ENCODE peak calls at places on chromosomes 2 and 18, in five cellular contexts. G is naive thymus-derived CD4-positive, alpha-beta T cell; J is NCI-H2171 treated with DMSO at 0.1 percent for 48 hours; Z is fibroblast of the conjunctiva; X is WTC11. S is an unnamed sample.

GRCh38 chr2:138312061-138312460 is 189.5 kb upstream of the SPOPL start:
- DNase-seq in G (no peak), J (no peak), Z (no peak), X (no peak), S (no peak)

GRCh38 chr2:229407170-229407569 is 136.1 kb upstream of the PID1 start:
- DNase-seq in G (no peak), J (peak), Z (peak), X (no peak), S (no peak)

GRCh38 chr2:44776924-44777480 is 164.5 kb upstream of the SIX3 start:
- DNase-seq in G (no peak), J (no peak), Z (no peak), X (no peak), S (no peak)

GRCh38 chr2:190843874-190844699 is 36.5 kb upstream of the GLS start:
- DNase-seq in G (no peak), J (no peak), Z (no peak), X (no peak), S (no peak)

GRCh38 chr2:43179947-43180346 is 46.5 kb downstream of the ZFP36L2 start:
- DNase-seq in G (no peak), J (no peak), Z (no peak), X (peak), S (no peak)

GRCh38 chr2:188378551-188378950 is 86.9 kb downstream of the GULP1 start:
- DNase-seq in G (no peak), J (peak), Z (no peak), X (no peak), S (no peak)

GRCh38 chr2:100017633-100018032 is 124.8 kb downstream of the AFF3 start:
- DNase-seq in G (no peak), J (peak), Z (no peak), X (no peak), S (no peak)

GRCh38 chr2:222311321-222311977 is 12.7 kb upstream of the PAX3 start:
- DNase-seq in G (no peak), J (no peak), Z (no peak), X (no peak), S (no peak)

GRCh38 chr18:28115149-28115550 is 61.8 kb downstream of the CDH2 start:
- DNase-seq in G (no peak), J (no peak), Z (peak), X (no peak), S (no peak)

GRCh38 chr2:166375736-166376487 is at the start of gene SCN9A:
- DNase-seq in G (no peak), J (peak), Z (peak), X (peak), S (peak)

GRCh38 chr2:21181957-21182356 is 58.2 kb downstream of the TDRD15 start:
- DNase-seq in G (no peak), J (no peak), Z (no peak), X (no peak), S (no peak)

GRCh38 chr18:35750929-35751328 is 169.4 kb downstream of the GALNT1 start:
- DNase-seq in G (no peak), J (no peak), Z (no peak), X (no peak), S (no peak)

GRCh38 chr18:43422483-43422882 is 145.2 kb upstream of the SYT4 start:
- DNase-seq in G (no peak), J (peak), Z (no peak), X (peak), S (no peak)

GRCh38 chr2:6510547-6510946 is 355.2 kb downstream of the CMPK2 start:
- DNase-seq in G (no peak), J (no peak), Z (no peak), X (no peak), S (no peak)

GRCh38 chr2:43100362-43100882 is 126.0 kb downstream of the ZFP36L2 start:
- DNase-seq in G (no peak), J (no peak), Z (no peak), X (no peak), S (no peak)

GRCh38 chr2:158724803-158725271 is 70.3 kb upstream of the DAPL1 start:
- DNase-seq in G (no peak), J (peak), Z (no peak), X (no peak), S (no peak)

GRCh38 chr2:152440460-152440859 is 105.5 kb downstream of the FMNL2 start:
- DNase-seq in G (no peak), J (no peak), Z (no peak), X (no peak), S (no peak)

GRCh38 chr18:58645398-58645797 is 16.5 kb upstream of the ALPK2 start:
- DNase-seq in G (no peak), J (no peak), Z (no peak), X (no peak), S (no peak)

GRCh38 chr2:230018153-230018552 is 50.6 kb downstream of the SLC16A14 start:
- DNase-seq in G (no peak), J (no peak), Z (peak), X (no peak), S (no peak)

GRCh38 chr2:134927195-134927594 is 8.6 kb downstream of the CCNT2 start:
- DNase-seq in G (no peak), J (no peak), Z (no peak), X (no peak), S (no peak)

GRCh38 chr2:222656544-222657446 is 903 bp upstream of the FARSB start:
- DNase-seq in G (no peak), J (no peak), Z (no peak), X (no peak), S (no peak)

GRCh38 chr2:169225233-169225750 is 137.0 kb downstream of the LRP2 start:
- DNase-seq in G (no peak), J (no peak), Z (no peak), X (no peak), S (no peak)

GRCh38 chr18:80171190-80171872 is 62.3 kb downstream of the ADNP2 start:
- DNase-seq in G (no peak), J (no peak), Z (no peak), X (peak), S (no peak)

GRCh38 chr2:118576109-118576855 is 271.2 kb downstream of the EN1 start:
- DNase-seq in G (no peak), J (no peak), Z (no peak), X (no peak), S (no peak)

GRCh38 chr18:65287642-65288041 is 463.2 kb upstream of the CDH7 start:
- DNase-seq in G (no peak), J (peak), Z (no peak), X (no peak), S (no peak)

GRCh38 chr2:26302846-26303245 is 43.1 kb upstream of the SELENOI start:
- DNase-seq in G (no peak), J (no peak), Z (no peak), X (no peak), S (no peak)

S was measured in GM18507.